ENCODE peak calls at places on chromosomes 4 and X, in five cellular contexts. S, X, G, Q and C are unnamed samples.

GRCh38 chrX:81120936-81121351 is 80.8 kb downstream of the HMGN5 start:
- DNase-seq in X (peak), G (peak), S (peak), Q (peak), C (no peak)

GRCh38 chr4:120921456-120922389 is 803 bp downstream of the PRDM5 start:
- DNase-seq in X (peak), Q (peak), G (peak), S (peak), C (peak)

GRCh38 chrX:105564536-105564935 is 257.8 kb upstream of the NRK start:
- DNase-seq in Q (peak), X (peak), G (peak), S (no peak), C (no peak)

GRCh38 chr4:7719354-7720174 is 220.1 kb downstream of the AFAP1 start:
- DNase-seq in X (peak), S (peak), G (peak), Q (peak), C (peak)

GRCh38 chr4:174763454-174764104 is 65.5 kb downstream of the GLRA3 start:
- DNase-seq in G (no peak), Q (no peak), S (no peak), X (peak), C (no peak)

GRCh38 chr4:187550256-187550950 is 445.2 kb upstream of the ZFP42 start:
- DNase-seq in X (no peak), S (no peak), G (peak), Q (no peak), C (no peak)

GRCh38 chr4:8913858-8914460 is 42.3 kb upstream of the HMX1 start:
- DNase-seq in X (no peak), G (no peak), Q (no peak), S (no peak), C (peak)

GRCh38 chrX:138711399-138712347 is at the start of gene FGF13:
- DNase-seq in S (no peak), Q (peak), G (no peak), X (peak), C (peak)

GRCh38 chrX:27619975-27620374 is 29.8 kb downstream of the DCAF8L2 start:
- DNase-seq in Q (no peak), S (no peak), G (peak), X (peak), C (no peak)

GRCh38 chr4:143626134-143626859 is 74.2 kb downstream of the FREM3 start:
- DNase-seq in Q (no peak), S (no peak), X (peak), G (peak), C (no peak)

GRCh38 chr4:102627831-102628523 is 126.8 kb downstream of the NFKB1 start:
- DNase-seq in Q (peak), G (peak), S (no peak), X (peak), C (no peak)

GRCh38 chr4:83618431-83618830 is 82.5 kb downstream of the GPAT3 start:
- DNase-seq in X (peak), Q (no peak), G (peak), S (no peak), C (no peak)

GRCh38 chr4:16457944-16458343 is 231.7 kb upstream of the TAPT1 start:
- DNase-seq in G (peak), Q (no peak), S (no peak), X (peak), C (no peak)

GRCh38 chr4:150746156-150746555 is 164.2 kb downstream of the MAB21L2 start:
- DNase-seq in S (no peak), X (peak), G (peak), Q (no peak), C (no peak)

GRCh38 chr4:152640058-152640921 is 39.5 kb downstream of the TMEM154 start:
- DNase-seq in S (no peak), X (peak), Q (no peak), G (peak), C (no peak)

DNA sequence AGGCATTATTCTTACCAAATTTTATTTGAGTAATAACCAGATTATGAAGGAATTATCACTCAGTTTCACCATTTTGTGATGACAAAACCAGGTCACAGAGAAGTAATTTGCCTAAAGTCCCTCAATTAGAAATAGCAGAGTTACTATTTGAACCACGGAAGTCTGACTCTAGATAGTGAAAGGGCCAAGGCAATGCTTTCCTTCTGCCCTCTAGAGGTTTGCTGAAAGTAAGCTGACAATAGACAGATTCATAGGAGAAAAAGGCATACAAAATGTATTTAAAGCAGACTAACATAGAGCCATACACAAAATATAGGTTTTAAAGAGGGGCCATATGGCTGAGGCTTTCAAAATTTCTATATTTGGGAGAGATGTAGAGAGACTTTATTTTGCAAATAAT is 43.1 kb downstream of the CXXC4 start:
- DNase-seq in Q (no peak), S (no peak), G (peak), X (peak), C (no peak)
- TF ChIP-seq CTCF in Q (no peak), S (no peak), G (peak), X (peak), C (peak)

GRCh38 chr4:1748465-1748995 is 27.2 kb downstream of the TACC3 start:
- DNase-seq in G (peak), S (peak), X (peak), Q (peak), C (peak)
- TF ChIP-seq CTCF in G (peak), S (peak), X (peak), Q (peak), C (peak)

GRCh38 chrX:26445288-26445687 is 229.3 kb downstream of the MAGEB5 start:
- DNase-seq in Q (no peak), S (no peak), X (no peak), G (no peak), C (no peak)
- TF ChIP-seq CTCF in Q (no peak), S (no peak), X (no peak), G (no peak), C (no peak)

GRCh38 chr4:147528054-147528453 is 47.2 kb downstream of the EDNRA start:
- DNase-seq in Q (no peak), X (no peak), S (no peak), G (no peak), C (no peak)

GRCh38 chr4:147530723-147531122 is 49.8 kb downstream of the EDNRA start:
- DNase-seq in X (no peak), S (no peak), G (no peak), Q (no peak), C (no peak)

GRCh38 chr4:147530153-147530552 is 49.3 kb downstream of the EDNRA start:
- DNase-seq in X (no peak), G (no peak), Q (no peak), S (no peak), C (no peak)

GRCh38 chr4:147525494-147526271 is 44.8 kb downstream of the EDNRA start:
- DNase-seq in Q (no peak), G (no peak), S (no peak), X (no peak), C (no peak)

DNA sequence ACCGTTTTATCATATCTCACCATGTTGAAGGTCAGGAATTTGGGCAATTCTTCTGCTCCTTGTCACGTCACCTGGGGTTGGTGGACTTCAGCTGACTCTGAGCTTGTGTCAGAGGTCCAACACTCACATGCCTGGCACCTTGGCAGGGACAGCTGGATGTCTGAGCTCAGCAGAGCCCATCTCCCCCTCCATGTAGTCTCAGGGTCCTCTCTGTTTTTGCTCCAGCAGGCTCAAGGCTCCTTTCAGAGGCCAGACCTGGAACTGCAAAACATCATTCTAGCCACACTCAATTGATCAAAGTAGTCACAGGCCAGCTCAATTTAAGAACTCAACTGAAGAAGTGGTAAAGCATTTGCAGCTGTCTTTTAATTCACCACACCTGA is 45.4 kb downstream of the EDNRA start:
- DNase-seq in Q (no peak), G (no peak), X (no peak), S (no peak), C (no peak)
- TF ChIP-seq CTCF in Q (no peak), G (peak), X (no peak), S (no peak), C (no peak)

GRCh38 chr4:114163051-114163450 is 183.6 kb upstream of the ARSJ start:
- DNase-seq in X (peak), S (no peak), Q (no peak), G (no peak), C (no peak)

GRCh38 chr4:114156371-114156770 is 176.9 kb upstream of the ARSJ start:
- DNase-seq in S (no peak), G (no peak), X (no peak), Q (no peak), C (no peak)

GRCh38 chr4:114161809-114162208 is 182.4 kb upstream of the ARSJ start:
- DNase-seq in S (no peak), X (no peak), Q (no peak), G (no peak), C (no peak)
- TF ChIP-seq CTCF in S (no peak), X (no peak), Q (no peak), G (no peak), C (no peak)

DNA sequence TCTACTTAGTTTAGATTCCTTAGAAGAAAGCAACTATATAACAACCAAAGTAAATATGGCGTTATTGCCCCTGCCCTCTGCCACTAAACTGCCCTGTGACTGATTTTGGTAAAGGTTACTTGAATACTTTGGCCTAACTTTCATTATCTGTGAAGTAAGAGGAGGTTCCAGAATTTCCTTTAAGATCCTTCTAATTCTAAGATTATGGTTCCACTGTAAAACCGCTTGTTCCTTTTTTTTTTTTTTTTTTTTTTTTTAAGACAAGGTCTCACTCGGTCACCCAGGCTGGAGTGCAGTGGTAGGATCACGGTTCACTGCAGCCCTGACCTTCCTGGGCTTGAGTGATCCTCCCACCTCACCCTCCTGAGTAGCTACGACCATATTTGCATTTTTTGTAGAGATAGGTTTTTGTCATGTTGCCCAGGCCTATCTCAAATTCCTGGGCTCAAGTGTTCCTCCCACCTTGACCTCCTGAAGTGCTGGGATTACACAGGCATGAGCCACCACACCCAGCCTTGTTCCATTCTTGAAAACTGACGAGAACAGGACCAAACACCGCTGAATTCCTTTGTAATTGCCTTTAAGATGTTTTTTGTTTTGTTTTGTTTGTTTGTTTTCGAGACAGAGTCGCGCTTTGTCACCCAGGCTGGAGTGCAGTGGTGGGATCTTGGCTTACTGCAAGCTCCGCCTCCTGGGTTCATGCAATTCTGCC is 7.0 kb downstream of the PDS5A start:
- DNase-seq in S (no peak), G (peak), Q (no peak), X (no peak), C (no peak)
- TF ChIP-seq CTCF in S (no peak), G (no peak), Q (no peak), X (no peak), C (no peak)